ENCODE peak calls at places on chromosomes 1 and 21, in five cellular contexts. A is stomach, O is neural crest cell, S is heart right ventricle, U is progenitor cell of endocrine pancreas. N is an unnamed sample.

GRCh38 chr1:39214021-39214713 is 9.7 kb downstream of the MACF1 start:
- DNase-seq in A (no peak), O (no peak), S (peak; percentile 46), U (peak; percentile 20), N (no peak)

GRCh38 chr1:12371053-12371452 is 141.2 kb downstream of the VPS13D start:
- DNase-seq in A (no peak), O (no peak), S (no peak), U (no peak), N (no peak)

GRCh38 chr1:156499194-156499702 is 1.3 kb downstream of the MEF2D start:
- DNase-seq in A (peak; percentile 25), O (no peak), S (no peak), U (no peak), N (no peak)

GRCh38 chr1:35644204-35644603 is 2.9 kb upstream of the PSMB2 start:
- DNase-seq in A (no peak), O (no peak), S (no peak), U (no peak), N (no peak)

GRCh38 chr1:221509575-221510360 is 232.1 kb downstream of the DUSP10 start:
- DNase-seq in A (no peak), O (no peak), S (no peak), U (no peak), N (no peak)

GRCh38 chr1:201884472-201884871 is 4.2 kb upstream of the SHISA4 start:
- DNase-seq in A (no peak), O (no peak), S (peak; percentile 58), U (no peak), N (no peak)

GRCh38 chr1:106924360-106924759 is 132.1 kb upstream of the PRMT6 start:
- DNase-seq in A (no peak), O (no peak), S (no peak), U (no peak), N (no peak)

GRCh38 chr1:212232020-212232570 is 53.1 kb upstream of the PPP2R5A start:
- DNase-seq in A (no peak), O (no peak), S (no peak), U (no peak), N (no peak)

GRCh38 chr1:183270541-183271141 is 84.6 kb downstream of the LAMC2 start:
- DNase-seq in A (no peak), O (no peak), S (no peak), U (no peak), N (no peak)

GRCh38 chr1:85465099-85465790 is at the start of gene DDAH1:
- DNase-seq in A (peak; percentile 83), O (peak; percentile 54), S (peak; percentile 31), U (peak; percentile 62), N (peak; percentile 33)

GRCh38 chr1:63928197-63929105 is 154.6 kb downstream of the ROR1 start:
- DNase-seq in A (peak; percentile 61), O (no peak), S (peak; percentile 60), U (no peak), N (no peak)
- TF ChIP-seq CTCF in A (no peak), O (no peak), S (no peak), U (no peak), N (no peak)

GRCh38 chr1:63466759-63467158 is 56.3 kb downstream of the ITGB3BP start:
- DNase-seq in A (no peak), O (no peak), S (no peak), U (no peak), N (no peak)
- TF ChIP-seq CTCF in A (no peak), O (no peak), S (peak; percentile 34), U (no peak), N (no peak)

GRCh38 chr1:200624679-200625335 is 4.3 kb upstream of the KIF14 start:
- DNase-seq in A (no peak), O (no peak), S (no peak), U (no peak), N (no peak)

GRCh38 chr1:200619894-200620272 is 668 bp downstream of the KIF14 start:
- DNase-seq in A (no peak), O (no peak), S (no peak), U (no peak), N (no peak)

GRCh38 chr1:200625381-200625824 is 4.9 kb upstream of the KIF14 start:
- DNase-seq in A (no peak), O (no peak), S (no peak), U (no peak), N (peak; percentile 51)

GRCh38 chr1:200620273-200621131 is at the start of gene KIF14:
- DNase-seq in A (peak; percentile 92), O (peak; percentile 91), S (peak; percentile 91), U (peak; percentile 83), N (peak; percentile 97)
- TF ChIP-seq CTCF in A (no peak), O (no peak), S (no peak), U (no peak), N (no peak)

DNA sequence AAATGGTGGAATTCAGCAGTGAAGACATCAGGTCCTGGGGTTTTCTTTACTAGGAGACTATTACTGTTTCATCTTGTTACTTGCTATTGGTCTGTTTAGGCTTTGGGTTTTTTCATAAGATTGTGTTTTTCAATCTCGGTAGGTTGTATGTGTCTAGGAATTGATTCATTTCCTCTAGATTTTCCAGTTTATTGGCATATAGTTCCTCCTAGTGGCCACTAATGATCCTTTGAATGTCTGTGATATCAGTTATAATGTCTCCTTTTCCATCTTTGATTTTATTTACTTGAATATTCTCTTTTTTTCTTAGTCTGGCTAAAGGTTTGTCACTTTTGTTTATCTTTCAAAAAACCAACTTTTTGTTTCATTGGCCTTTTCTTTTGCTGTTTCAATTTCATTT is 233.0 kb downstream of the RWDD3 start:
- DNase-seq in A (no peak), O (no peak), S (no peak), U (no peak), N (no peak)
- TF ChIP-seq CTCF in A (peak; percentile 30), O (peak; percentile 29), S (peak; percentile 44), U (peak; percentile 16), N (no peak)

DNA sequence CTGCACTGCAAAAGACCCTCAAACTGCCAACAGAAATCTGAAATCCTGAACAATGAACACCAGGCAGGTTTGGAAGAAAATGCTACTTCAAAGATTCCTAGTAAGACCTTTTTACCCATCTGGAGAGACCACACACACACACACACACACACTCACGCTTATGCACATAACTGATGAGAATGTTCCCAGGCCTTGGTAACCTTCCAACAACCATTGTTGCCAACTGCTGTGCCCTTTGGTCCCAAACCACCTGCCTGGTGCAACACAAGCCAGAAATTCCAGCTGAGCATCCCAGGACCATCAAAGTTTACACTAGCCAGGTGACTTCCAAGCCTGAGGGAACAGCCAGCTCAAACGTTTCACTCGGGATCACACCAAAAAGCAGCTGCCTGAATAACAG is 56.9 kb downstream of the SEC16B start:
- DNase-seq in A (peak; percentile 88), O (no peak), S (no peak), U (no peak), N (no peak)
- TF ChIP-seq CTCF in A (no peak), O (no peak), S (no peak), U (no peak), N (no peak)

GRCh38 chr1:72129869-72130268 is 152.5 kb downstream of the NEGR1 start:
- DNase-seq in A (no peak), O (no peak), S (no peak), U (no peak), N (no peak)
- TF ChIP-seq CTCF in A (no peak), O (no peak), S (no peak), U (no peak), N (no peak)

GRCh38 chr21:31872452-31873274 is at the start of gene HUNK:
- DNase-seq in A (no peak), O (peak; percentile 59), S (no peak), U (peak; percentile 80), N (no peak)
- TF ChIP-seq CTCF in A (no peak), O (peak; percentile 31), S (no peak), U (no peak), N (no peak)

GRCh38 chr1:108561731-108562326 is 1.9 kb downstream of the EEIG2 start:
- DNase-seq in A (peak; percentile 74), O (peak; percentile 18), S (peak; percentile 23), U (peak; percentile 50), N (peak; percentile 74)
- TF ChIP-seq CTCF in A (peak; percentile 51), O (peak; percentile 72), S (peak; percentile 48), U (peak; percentile 71), N (peak; percentile 87)